ENCODE peak calls at places on chromosomes 7 and 10, in eight cellular contexts. One of them, this sample, is unnamed.

GRCh38 chr7:8418627-8419245 is 14.7 kb upstream of the NXPH1 start:
- DNase-seq in activated gamma-delta T cell: no peak
- DNase-seq in effector memory CD8-positive, alpha-beta T cell: peak
- DNase-seq in PC-9: peak
- DNase-seq in sciatic nerve: no peak
- DNase-seq in dorsolateral prefrontal cortex: peak
- DNase-seq in cardiac muscle cell: peak
- DNase-seq in activated naive CD8-positive, alpha-beta T cell treated with anti-CD3 and anti-CD28 coated beads, Interleukin-2, amount 50 U/mL, for 16 hours: no peak
- DNase-seq in this sample: peak

GRCh38 chr7:103766630-103767029 is 222.8 kb downstream of the RELN start:
- DNase-seq in activated gamma-delta T cell: no peak
- DNase-seq in effector memory CD8-positive, alpha-beta T cell: no peak
- DNase-seq in PC-9: no peak
- DNase-seq in sciatic nerve: no peak
- DNase-seq in dorsolateral prefrontal cortex: no peak
- DNase-seq in cardiac muscle cell: no peak
- DNase-seq in activated naive CD8-positive, alpha-beta T cell treated with anti-CD3 and anti-CD28 coated beads, Interleukin-2, amount 50 U/mL, for 16 hours: no peak
- DNase-seq in this sample: no peak

GRCh38 chr10:7667262-7668141 is 736 bp upstream of the ITIH5 start:
- DNase-seq in activated gamma-delta T cell: no peak
- DNase-seq in effector memory CD8-positive, alpha-beta T cell: no peak
- DNase-seq in PC-9: no peak
- DNase-seq in sciatic nerve: peak
- DNase-seq in dorsolateral prefrontal cortex: no peak
- DNase-seq in cardiac muscle cell: no peak
- DNase-seq in activated naive CD8-positive, alpha-beta T cell treated with anti-CD3 and anti-CD28 coated beads, Interleukin-2, amount 50 U/mL, for 16 hours: no peak
- DNase-seq in this sample: no peak

GRCh38 chr10:100799881-100800280 is 54.5 kb downstream of the PAX2 start:
- DNase-seq in activated gamma-delta T cell: no peak
- DNase-seq in effector memory CD8-positive, alpha-beta T cell: no peak
- DNase-seq in PC-9: no peak
- DNase-seq in sciatic nerve: no peak
- DNase-seq in dorsolateral prefrontal cortex: no peak
- DNase-seq in cardiac muscle cell: no peak
- DNase-seq in activated naive CD8-positive, alpha-beta T cell treated with anti-CD3 and anti-CD28 coated beads, Interleukin-2, amount 50 U/mL, for 16 hours: no peak
- DNase-seq in this sample: no peak

GRCh38 chr7:66758964-66759628 is 18.6 kb downstream of the RABGEF1 start:
- DNase-seq in activated gamma-delta T cell: no peak
- DNase-seq in effector memory CD8-positive, alpha-beta T cell: no peak
- DNase-seq in PC-9: no peak
- DNase-seq in sciatic nerve: no peak
- DNase-seq in dorsolateral prefrontal cortex: no peak
- DNase-seq in cardiac muscle cell: peak
- DNase-seq in activated naive CD8-positive, alpha-beta T cell treated with anti-CD3 and anti-CD28 coated beads, Interleukin-2, amount 50 U/mL, for 16 hours: no peak
- DNase-seq in this sample: no peak

GRCh38 chr7:156892086-156892800 is 740 bp downstream of the LMBR1 start:
- DNase-seq in activated gamma-delta T cell: peak
- DNase-seq in effector memory CD8-positive, alpha-beta T cell: peak
- DNase-seq in PC-9: peak
- DNase-seq in sciatic nerve: peak
- DNase-seq in dorsolateral prefrontal cortex: peak
- DNase-seq in cardiac muscle cell: peak
- DNase-seq in activated naive CD8-positive, alpha-beta T cell treated with anti-CD3 and anti-CD28 coated beads, Interleukin-2, amount 50 U/mL, for 16 hours: peak
- DNase-seq in this sample: peak

GRCh38 chr7:30887464-30887872 is 24.2 kb upstream of the AQP1 start:
- DNase-seq in activated gamma-delta T cell: no peak
- DNase-seq in effector memory CD8-positive, alpha-beta T cell: no peak
- DNase-seq in PC-9: no peak
- DNase-seq in sciatic nerve: no peak
- DNase-seq in dorsolateral prefrontal cortex: no peak
- DNase-seq in cardiac muscle cell: no peak
- DNase-seq in activated naive CD8-positive, alpha-beta T cell treated with anti-CD3 and anti-CD28 coated beads, Interleukin-2, amount 50 U/mL, for 16 hours: no peak
- DNase-seq in this sample: no peak

GRCh38 chr10:10977978-10978377 is 39.7 kb upstream of the CELF2 start:
- DNase-seq in activated gamma-delta T cell: no peak
- DNase-seq in effector memory CD8-positive, alpha-beta T cell: no peak
- DNase-seq in PC-9: no peak
- DNase-seq in sciatic nerve: no peak
- DNase-seq in dorsolateral prefrontal cortex: no peak
- DNase-seq in cardiac muscle cell: peak
- DNase-seq in activated naive CD8-positive, alpha-beta T cell treated with anti-CD3 and anti-CD28 coated beads, Interleukin-2, amount 50 U/mL, for 16 hours: no peak
- DNase-seq in this sample: no peak

GRCh38 chr7:55641273-55641691 is 69.0 kb upstream of the VOPP1 start:
- DNase-seq in activated gamma-delta T cell: no peak
- DNase-seq in effector memory CD8-positive, alpha-beta T cell: peak
- DNase-seq in PC-9: peak
- DNase-seq in sciatic nerve: no peak
- DNase-seq in dorsolateral prefrontal cortex: peak
- DNase-seq in cardiac muscle cell: peak
- DNase-seq in activated naive CD8-positive, alpha-beta T cell treated with anti-CD3 and anti-CD28 coated beads, Interleukin-2, amount 50 U/mL, for 16 hours: no peak
- DNase-seq in this sample: peak

GRCh38 chr7:75951506-75951905 is 36.6 kb downstream of the POR start:
- DNase-seq in activated gamma-delta T cell: no peak
- DNase-seq in effector memory CD8-positive, alpha-beta T cell: no peak
- DNase-seq in PC-9: peak
- DNase-seq in sciatic nerve: no peak
- DNase-seq in dorsolateral prefrontal cortex: no peak
- DNase-seq in cardiac muscle cell: peak
- DNase-seq in activated naive CD8-positive, alpha-beta T cell treated with anti-CD3 and anti-CD28 coated beads, Interleukin-2, amount 50 U/mL, for 16 hours: no peak
- DNase-seq in this sample: no peak

This sample was measured in T1000.